ENCODE peak calls at places on chromosomes 4 and X, in five cellular contexts. W is neural progenitor cell, S is ascending aorta, T is tibial artery, L is adrenal gland. F is an unnamed sample. For H3K4me1, the result is how much of the 10 kb centered on the place peaks cover.

GRCh38 chrX:120677017-120677652 is 47.3 kb upstream of the C1GALT1C1 start:
- DNase-seq in W (no peak), S (no peak), T (no peak), L (no peak), F (no peak)

GRCh38 chr4:150982557-150983233 is 32.4 kb downstream of the LRBA start:
- DNase-seq in W (no peak), S (no peak), T (no peak), L (no peak), F (no peak)

GRCh38 chr4:3520796-3521600 is 11.2 kb downstream of the LRPAP1 start:
- DNase-seq in W (no peak), S (peak), T (peak), L (no peak), F (no peak)

GRCh38 chr4:60729194-60729593 is 470.9 kb upstream of the ADGRL3 start:
- DNase-seq in W (no peak), S (no peak), T (no peak), L (no peak), F (no peak)

GRCh38 chrX:40471965-40472648 is 108.7 kb upstream of the ATP6AP2 start:
- DNase-seq in W (peak), S (no peak), T (no peak), L (no peak), F (no peak)

GRCh38 chrX:82384401-82384800 is 1123.7 kb upstream of the POU3F4 start:
- DNase-seq in W (no peak), S (no peak), T (no peak), L (no peak), F (no peak)

GRCh38 chrX:153226344-153227190 is 47.5 kb downstream of the MAGEA1 start:
- DNase-seq in W (peak), S (no peak), T (no peak), L (no peak), F (no peak)

GRCh38 chr4:36288727-36289126 is 7.3 kb downstream of the DTHD1 start:
- DNase-seq in W (no peak), S (no peak), T (no peak), L (no peak), F (no peak)

GRCh38 chr4:61200195-61200990 is at the start of gene ADGRL3:
- DNase-seq in W (peak), S (no peak), T (peak), L (peak), F (no peak)

GRCh38 chr4:76449362-76449767 is 14.3 kb downstream of the SHROOM3 start:
- DNase-seq in W (no peak), S (no peak), T (no peak), L (no peak), F (no peak)

GRCh38 chr4:25450491-25450901 is 73.4 kb downstream of the ANAPC4 start:
- DNase-seq in W (no peak), S (no peak), T (no peak), L (no peak), F (no peak)

GRCh38 chrX:107968623-107969022 is 13.5 kb downstream of the TEX13B start:
- DNase-seq in W (no peak), S (no peak), T (no peak), L (no peak), F (no peak)

GRCh38 chr4:146243141-146243882 is 29.0 kb downstream of the REELD1 start:
- DNase-seq in W (peak), S (no peak), T (no peak), L (no peak), F (peak)

GRCh38 chrX:4935846-4936245 is 1222.4 kb upstream of the PRKX start:
- DNase-seq in W (no peak), S (no peak), T (no peak), L (peak), F (no peak)

GRCh38 chrX:111874241-111874640 is 1.7 kb upstream of the TRPC5OS start:
- DNase-seq in W (no peak), S (no peak), T (no peak), L (no peak), F (no peak)

GRCh38 chrX:13851996-13852695 is 35.3 kb upstream of the GPM6B start:
- DNase-seq in W (no peak), S (no peak), T (no peak), L (no peak), F (no peak)
- H3K4me1 ChIP-seq in W (under half), S (under half), T (under half), L (under half), F (under half)

DNA sequence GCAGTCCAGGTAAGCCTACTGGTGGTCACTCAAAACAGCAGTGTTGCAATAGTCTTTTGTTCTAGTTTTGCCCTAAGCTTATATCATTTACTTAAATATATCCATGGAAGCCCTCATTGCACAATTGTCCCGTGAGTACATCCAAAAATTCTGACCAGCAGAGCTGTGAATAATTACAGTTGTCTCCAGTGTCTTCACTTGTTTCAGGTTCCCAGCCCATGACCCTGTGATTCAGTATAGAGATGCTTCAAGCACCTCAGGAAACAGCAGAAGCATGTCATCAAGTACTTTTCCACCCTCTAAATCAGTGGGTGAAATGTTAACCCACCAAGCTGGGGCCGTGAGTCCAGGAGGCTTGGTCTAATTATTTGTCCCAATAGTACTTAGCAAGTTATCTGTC is 214.9 kb upstream of the RPS6KA3 start:
- DNase-seq in W (no peak), S (no peak), T (no peak), L (no peak), F (no peak)
- TF ChIP-seq CTCF in W (no peak), S (no peak), T (no peak), L (no peak), F (no peak)

DNA sequence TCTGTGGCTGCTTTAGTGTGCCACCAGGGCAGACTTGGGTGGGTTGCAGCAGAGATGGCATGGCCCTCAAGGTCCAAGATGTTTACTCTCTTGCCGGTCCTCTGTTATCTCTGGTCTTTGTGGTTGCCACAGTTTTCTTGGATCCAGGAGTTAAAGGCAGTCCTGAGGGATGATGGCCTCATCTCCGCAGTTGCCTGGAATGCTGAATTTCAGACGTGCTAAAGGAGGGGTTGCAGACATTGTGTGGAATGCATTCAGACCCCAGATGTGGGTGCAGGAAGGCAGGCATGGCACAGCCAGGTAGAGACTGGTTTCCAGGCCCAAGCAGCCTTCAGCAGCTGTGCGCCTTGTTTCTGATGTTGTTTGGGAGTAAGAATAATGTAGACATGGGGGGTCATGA is 64.4 kb downstream of the TBL1X start:
- DNase-seq in W (no peak), S (no peak), T (no peak), L (no peak), F (no peak)
- H3K4me1 ChIP-seq in W (half or more), S (under half), T (under half), L (under half), F (under half)

GRCh38 chr4:26583538-26583864 is 383 bp upstream of the TBC1D19 start:
- DNase-seq in W (no peak), S (no peak), T (no peak), L (no peak), F (no peak)

GRCh38 chr4:26584725-26585124 is 841 bp downstream of the TBC1D19 start:
- DNase-seq in W (no peak), S (no peak), T (no peak), L (no peak), F (no peak)

GRCh38 chr4:26579169-26579568 is 4.7 kb upstream of the TBC1D19 start:
- DNase-seq in W (no peak), S (no peak), T (no peak), L (no peak), F (no peak)

GRCh38 chr4:26589699-26590098 is 5.8 kb downstream of the TBC1D19 start:
- DNase-seq in W (no peak), S (no peak), T (no peak), L (no peak), F (no peak)

GRCh38 chr4:26583865-26584652 is at the start of gene TBC1D19:
- DNase-seq in W (peak), S (peak), T (peak), L (peak), F (peak)
- TF ChIP-seq CTCF in W (peak), S (no peak), T (no peak), L (no peak), F (no peak)

F was measured in CD8-positive, alpha-beta T cell.